ENCODE peak calls at places on chromosomes 2 and 18, in nine cellular contexts. One of them, this sample, is unnamed. For H3K4me1, the result is how much of the 10 kb centered on the place peaks cover.

GRCh38 chr2:10414591-10414990 is 33.5 kb downstream of the ODC1 start:
- DNase-seq in esophagus muscularis mucosa: no peak
- DNase-seq in spleen: no peak
- DNase-seq in PC-9: no peak
- DNase-seq in uterus: no peak
- DNase-seq in H9: no peak
- DNase-seq in heart right ventricle: no peak
- DNase-seq in cardiac muscle cell: no peak
- DNase-seq in HCT116: no peak
- DNase-seq in this sample: no peak

GRCh38 chr2:181250691-181251090 is 206.5 kb upstream of the ITGA4 start:
- DNase-seq in esophagus muscularis mucosa: no peak
- DNase-seq in spleen: no peak
- DNase-seq in PC-9: no peak
- DNase-seq in uterus: no peak
- DNase-seq in H9: no peak
- DNase-seq in heart right ventricle: no peak
- DNase-seq in cardiac muscle cell: peak
- DNase-seq in HCT116: no peak
- DNase-seq in this sample: no peak

GRCh38 chr18:55232506-55232905 is 273.2 kb upstream of the CCDC68 start:
- DNase-seq in esophagus muscularis mucosa: no peak
- DNase-seq in spleen: no peak
- DNase-seq in PC-9: no peak
- DNase-seq in uterus: no peak
- DNase-seq in H9: no peak
- DNase-seq in heart right ventricle: no peak
- DNase-seq in cardiac muscle cell: no peak
- DNase-seq in HCT116: no peak
- DNase-seq in this sample: no peak

GRCh38 chr2:209334188-209335017 is 89.4 kb upstream of the MAP2 start:
- DNase-seq in esophagus muscularis mucosa: no peak
- DNase-seq in spleen: no peak
- DNase-seq in PC-9: peak
- DNase-seq in uterus: peak
- DNase-seq in H9: peak
- DNase-seq in heart right ventricle: peak
- DNase-seq in cardiac muscle cell: peak
- DNase-seq in HCT116: peak
- DNase-seq in this sample: no peak

GRCh38 chr2:76444732-76445131 is 734.0 kb upstream of the GCFC2 start:
- DNase-seq in esophagus muscularis mucosa: no peak
- DNase-seq in spleen: no peak
- DNase-seq in PC-9: no peak
- DNase-seq in uterus: no peak
- DNase-seq in H9: no peak
- DNase-seq in heart right ventricle: no peak
- DNase-seq in cardiac muscle cell: no peak
- DNase-seq in HCT116: no peak
- DNase-seq in this sample: no peak

GRCh38 chr2:225434014-225434413 is 34.5 kb downstream of the NYAP2 start:
- DNase-seq in esophagus muscularis mucosa: no peak
- DNase-seq in spleen: no peak
- DNase-seq in PC-9: no peak
- DNase-seq in uterus: no peak
- DNase-seq in H9: no peak
- DNase-seq in heart right ventricle: no peak
- DNase-seq in cardiac muscle cell: no peak
- DNase-seq in HCT116: no peak
- DNase-seq in this sample: no peak

GRCh38 chr2:57516740-57517340 is 529.8 kb upstream of the VRK2 start:
- DNase-seq in esophagus muscularis mucosa: no peak
- DNase-seq in spleen: no peak
- DNase-seq in PC-9: no peak
- DNase-seq in uterus: no peak
- DNase-seq in H9: no peak
- DNase-seq in heart right ventricle: no peak
- DNase-seq in cardiac muscle cell: peak
- DNase-seq in HCT116: peak
- DNase-seq in this sample: no peak

GRCh38 chr18:79587298-79588125 is 92.1 kb upstream of the CTDP1 start:
- DNase-seq in esophagus muscularis mucosa: no peak
- DNase-seq in spleen: peak
- DNase-seq in PC-9: no peak
- DNase-seq in uterus: peak
- DNase-seq in H9: peak
- DNase-seq in heart right ventricle: no peak
- DNase-seq in cardiac muscle cell: no peak
- DNase-seq in HCT116: no peak
- DNase-seq in this sample: no peak

GRCh38 chr18:42850174-42850766 is 265.2 kb downstream of the RIT2 start:
- DNase-seq in esophagus muscularis mucosa: no peak
- DNase-seq in spleen: no peak
- DNase-seq in PC-9: no peak
- DNase-seq in uterus: no peak
- DNase-seq in H9: no peak
- DNase-seq in heart right ventricle: no peak
- DNase-seq in cardiac muscle cell: no peak
- DNase-seq in HCT116: no peak
- DNase-seq in this sample: no peak

GRCh38 chr18:7117390-7118355 is at the start of gene LAMA1:
- DNase-seq in esophagus muscularis mucosa: peak
- DNase-seq in spleen: no peak
- DNase-seq in PC-9: no peak
- DNase-seq in uterus: no peak
- DNase-seq in H9: peak
- DNase-seq in heart right ventricle: no peak
- DNase-seq in cardiac muscle cell: peak
- DNase-seq in HCT116: no peak
- DNase-seq in this sample: no peak

GRCh38 chr18:62606106-62606505 is 83.3 kb downstream of the ZCCHC2 start:
- DNase-seq in esophagus muscularis mucosa: no peak
- DNase-seq in spleen: no peak
- DNase-seq in PC-9: no peak
- DNase-seq in uterus: no peak
- DNase-seq in H9: no peak
- DNase-seq in heart right ventricle: no peak
- DNase-seq in cardiac muscle cell: no peak
- DNase-seq in HCT116: no peak
- DNase-seq in this sample: no peak

GRCh38 chr2:65045651-65046050 is 10.6 kb upstream of the CEP68 start:
- DNase-seq in esophagus muscularis mucosa: no peak
- DNase-seq in spleen: no peak
- DNase-seq in PC-9: no peak
- DNase-seq in uterus: no peak
- DNase-seq in H9: peak
- DNase-seq in heart right ventricle: no peak
- DNase-seq in cardiac muscle cell: peak
- DNase-seq in HCT116: no peak
- DNase-seq in this sample: no peak

GRCh38 chr18:2933995-2934394 is 78.9 kb downstream of the LPIN2 start:
- DNase-seq in esophagus muscularis mucosa: no peak
- DNase-seq in spleen: no peak
- DNase-seq in PC-9: no peak
- DNase-seq in uterus: no peak
- DNase-seq in H9: no peak
- DNase-seq in heart right ventricle: no peak
- DNase-seq in cardiac muscle cell: no peak
- DNase-seq in HCT116: no peak
- DNase-seq in this sample: no peak

GRCh38 chr18:31049189-31049588 is 6.6 kb upstream of the DSC3 start:
- DNase-seq in esophagus muscularis mucosa: no peak
- DNase-seq in spleen: no peak
- DNase-seq in PC-9: no peak
- DNase-seq in uterus: no peak
- DNase-seq in H9: no peak
- DNase-seq in heart right ventricle: no peak
- DNase-seq in cardiac muscle cell: no peak
- DNase-seq in HCT116: no peak
- DNase-seq in this sample: no peak

GRCh38 chr2:129720360-129720759 is 259.1 kb upstream of the RAB6C start:
- DNase-seq in esophagus muscularis mucosa: no peak
- DNase-seq in spleen: no peak
- DNase-seq in PC-9: no peak
- DNase-seq in uterus: no peak
- DNase-seq in H9: no peak
- DNase-seq in heart right ventricle: no peak
- DNase-seq in cardiac muscle cell: no peak
- DNase-seq in HCT116: no peak
- DNase-seq in this sample: no peak

GRCh38 chr2:70523996-70524965 is 29.3 kb downstream of the TGFA start:
- DNase-seq in esophagus muscularis mucosa: peak
- DNase-seq in spleen: no peak
- DNase-seq in PC-9: peak
- DNase-seq in uterus: no peak
- DNase-seq in H9: peak
- DNase-seq in heart right ventricle: no peak
- DNase-seq in cardiac muscle cell: peak
- DNase-seq in HCT116: peak
- DNase-seq in this sample: peak

GRCh38 chr2:36389081-36389480 is 33.5 kb downstream of the CRIM1 start:
- DNase-seq in esophagus muscularis mucosa: no peak
- DNase-seq in spleen: no peak
- DNase-seq in PC-9: no peak
- DNase-seq in uterus: no peak
- DNase-seq in H9: no peak
- DNase-seq in heart right ventricle: no peak
- DNase-seq in cardiac muscle cell: peak
- DNase-seq in HCT116: no peak
- DNase-seq in this sample: no peak

GRCh38 chr2:8202139-8202538 is 479.7 kb upstream of the ID2 start:
- DNase-seq in esophagus muscularis mucosa: no peak
- DNase-seq in spleen: no peak
- DNase-seq in PC-9: no peak
- DNase-seq in uterus: no peak
- DNase-seq in H9: no peak
- DNase-seq in heart right ventricle: no peak
- DNase-seq in cardiac muscle cell: no peak
- DNase-seq in HCT116: no peak
- DNase-seq in this sample: no peak

DNA sequence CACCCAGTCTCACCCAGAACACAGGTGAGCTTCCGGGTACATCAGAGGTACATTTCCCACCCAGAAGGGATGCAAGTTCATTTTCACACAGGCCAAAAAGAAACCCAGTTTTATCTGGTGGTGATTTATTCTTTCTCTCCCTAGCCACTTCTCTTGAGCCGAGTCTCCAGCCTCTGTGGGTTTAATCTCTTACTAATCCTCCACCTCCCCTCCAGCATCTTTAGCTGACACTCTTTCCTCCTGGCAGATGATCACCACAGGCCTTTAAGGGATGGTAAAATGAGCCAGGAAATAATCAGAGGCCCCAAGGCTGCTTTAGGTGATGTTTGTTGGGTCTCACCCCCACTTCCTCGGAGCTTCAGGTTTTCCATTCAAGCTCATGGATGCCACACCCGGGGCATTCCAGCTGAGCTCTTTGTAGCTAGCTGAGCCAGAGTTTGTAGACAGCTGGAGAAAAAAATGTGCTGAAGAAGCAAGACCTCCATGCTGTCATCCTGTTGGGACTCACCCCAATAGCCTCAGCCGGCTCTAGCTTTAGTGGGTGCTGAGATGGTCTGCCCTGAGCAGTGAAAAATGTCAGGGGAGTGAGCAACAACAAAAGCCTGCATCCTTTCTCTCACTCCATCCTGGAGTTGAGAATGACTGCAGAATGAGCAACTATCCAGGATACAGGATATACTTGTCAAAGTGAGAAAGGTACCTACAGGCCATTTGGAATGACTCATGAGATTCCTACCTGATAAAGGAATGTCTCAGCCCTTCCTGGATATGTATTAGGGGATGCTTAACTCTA is 145.9 kb upstream of the DLX2 start:
- DNase-seq in esophagus muscularis mucosa: no peak
- DNase-seq in spleen: no peak
- DNase-seq in PC-9: peak
- DNase-seq in uterus: no peak
- DNase-seq in H9: no peak
- DNase-seq in heart right ventricle: no peak
- DNase-seq in cardiac muscle cell: no peak
- DNase-seq in HCT116: no peak
- DNase-seq in this sample: no peak
- H3K4me1 ChIP-seq in esophagus muscularis mucosa: under half
- H3K4me1 ChIP-seq in spleen: under half
- H3K4me1 ChIP-seq in PC-9: half or more
- H3K4me1 ChIP-seq in uterus: under half
- H3K4me1 ChIP-seq in H9: under half
- H3K4me1 ChIP-seq in heart right ventricle: under half
- H3K4me1 ChIP-seq in cardiac muscle cell: under half
- H3K4me1 ChIP-seq in HCT116: half or more
- H3K4me1 ChIP-seq in this sample: under half

DNA sequence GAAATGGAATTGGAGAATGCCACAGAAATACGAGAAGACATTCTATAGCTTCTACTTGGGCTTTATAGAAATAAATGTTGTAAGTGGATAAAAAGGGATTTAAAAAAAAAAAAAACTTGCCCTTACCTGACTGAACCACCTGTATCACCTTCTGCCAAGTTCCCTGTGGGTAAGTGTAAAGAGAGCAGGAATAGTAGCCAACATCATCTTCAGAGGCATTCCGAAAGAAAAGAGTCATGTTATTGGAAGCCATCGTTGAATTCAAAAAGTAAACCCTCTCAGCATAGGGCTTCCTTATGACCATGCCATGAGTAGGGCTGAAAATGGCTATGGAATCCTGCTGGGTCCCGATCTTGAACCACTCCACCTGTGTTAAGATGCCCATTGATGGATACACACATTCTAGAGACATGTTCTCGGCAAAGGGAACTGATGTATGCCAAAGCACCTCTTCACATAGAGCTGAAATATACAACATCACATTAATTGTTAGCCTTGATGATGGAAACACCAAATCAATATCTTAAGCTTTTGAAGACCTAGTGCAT is 991 bp downstream of the CD226 start:
- DNase-seq in esophagus muscularis mucosa: no peak
- DNase-seq in spleen: no peak
- DNase-seq in PC-9: no peak
- DNase-seq in uterus: no peak
- DNase-seq in H9: no peak
- DNase-seq in heart right ventricle: no peak
- DNase-seq in cardiac muscle cell: no peak
- DNase-seq in HCT116: no peak
- DNase-seq in this sample: no peak
- TF ChIP-seq CTCF in esophagus muscularis mucosa: no peak
- TF ChIP-seq CTCF in spleen: no peak
- TF ChIP-seq CTCF in PC-9: no peak
- TF ChIP-seq CTCF in uterus: no peak
- TF ChIP-seq CTCF in H9: no peak
- TF ChIP-seq CTCF in heart right ventricle: no peak
- TF ChIP-seq CTCF in cardiac muscle cell: no peak
- TF ChIP-seq CTCF in HCT116: no peak
- TF ChIP-seq CTCF in this sample: no peak

GRCh38 chr2:105371156-105371555 is 27.7 kb downstream of the FHL2 start:
- DNase-seq in esophagus muscularis mucosa: no peak
- DNase-seq in spleen: no peak
- DNase-seq in PC-9: no peak
- DNase-seq in uterus: no peak
- DNase-seq in H9: no peak
- DNase-seq in heart right ventricle: no peak
- DNase-seq in cardiac muscle cell: no peak
- DNase-seq in HCT116: no peak
- DNase-seq in this sample: no peak
- H3K4me1 ChIP-seq in esophagus muscularis mucosa: half or more
- H3K4me1 ChIP-seq in spleen: under half
- H3K4me1 ChIP-seq in PC-9: under half
- H3K4me1 ChIP-seq in uterus: under half
- H3K4me1 ChIP-seq in H9: under half
- H3K4me1 ChIP-seq in heart right ventricle: under half
- H3K4me1 ChIP-seq in cardiac muscle cell: under half
- H3K4me1 ChIP-seq in HCT116: under half
- H3K4me1 ChIP-seq in this sample: under half

GRCh38 chr2:85215074-85216050 is 82.2 kb downstream of the TCF7L1 start:
- DNase-seq in esophagus muscularis mucosa: no peak
- DNase-seq in spleen: no peak
- DNase-seq in PC-9: no peak
- DNase-seq in uterus: peak
- DNase-seq in H9: no peak
- DNase-seq in heart right ventricle: no peak
- DNase-seq in cardiac muscle cell: peak
- DNase-seq in HCT116: no peak
- DNase-seq in this sample: no peak
- TF ChIP-seq CTCF in esophagus muscularis mucosa: no peak
- TF ChIP-seq CTCF in spleen: no peak
- TF ChIP-seq CTCF in PC-9: no peak
- TF ChIP-seq CTCF in uterus: no peak
- TF ChIP-seq CTCF in H9: peak
- TF ChIP-seq CTCF in heart right ventricle: no peak
- TF ChIP-seq CTCF in cardiac muscle cell: no peak
- TF ChIP-seq CTCF in HCT116: peak
- TF ChIP-seq CTCF in this sample: no peak

This sample was measured in mucosa of descending colon.